ENCODE peak calls at places on chromosomes 12 and 14, in six cellular contexts. G, I, P, Z, T and R are unnamed samples.

GRCh38 chr14:64363265-64363840 is 24.8 kb upstream of the MTHFD1 start:
- DNase-seq in P (no peak), T (no peak), Z (no peak), I (no peak), G (no peak), R (no peak)

GRCh38 chr12:121467638-121468403 is 67.9 kb downstream of the RNF34 start:
- DNase-seq in Z (no peak), I (no peak), T (no peak), P (peak; percentile 81), G (peak; percentile 38), R (no peak)

GRCh38 chr12:132052191-132052932 is 91.8 kb downstream of the DDX51 start:
- DNase-seq in P (peak; percentile 62), Z (no peak), T (no peak), G (no peak), I (no peak), R (no peak)

GRCh38 chr12:75414671-75415070 is 23.8 kb downstream of the GLIPR1L2 start:
- DNase-seq in Z (no peak), I (no peak), P (no peak), T (no peak), G (no peak), R (no peak)

GRCh38 chr12:81615031-81615430 is 144.1 kb downstream of the PPFIA2 start:
- DNase-seq in Z (no peak), T (no peak), G (no peak), P (no peak), I (no peak), R (no peak)

GRCh38 chr12:32609966-32610365 is 69.1 kb upstream of the DNM1L start:
- DNase-seq in T (no peak), I (no peak), P (no peak), G (no peak), Z (no peak), R (no peak)

GRCh38 chr12:49489720-49490119 is 49.1 kb upstream of the KCNH3 start:
- DNase-seq in Z (no peak), G (no peak), P (no peak), I (no peak), T (no peak), R (peak; percentile 53)

GRCh38 chr12:43590307-43590706 is 38.3 kb upstream of the ADAMTS20 start:
- DNase-seq in Z (no peak), G (no peak), T (no peak), P (no peak), I (no peak), R (no peak)

GRCh38 chr14:41167040-41167439 is 439.6 kb upstream of the LRFN5 start:
- DNase-seq in T (no peak), Z (no peak), G (no peak), I (no peak), P (no peak), R (no peak)

GRCh38 chr14:89325959-89326358 is 91.1 kb downstream of the FOXN3 start:
- DNase-seq in T (no peak), P (no peak), I (no peak), G (no peak), Z (no peak), R (no peak)

GRCh38 chr12:122093098-122093883 is 14.7 kb downstream of the MLXIP start:
- DNase-seq in P (peak; percentile 17), G (no peak), Z (no peak), T (no peak), I (no peak), R (no peak)

GRCh38 chr14:77014004-77014604 is 14.4 kb downstream of the IRF2BPL start:
- DNase-seq in T (peak; percentile 42), G (peak; percentile 82), Z (no peak), I (no peak), P (no peak), R (no peak)

GRCh38 chr12:67482751-67483661 is 165.5 kb upstream of the DYRK2 start:
- DNase-seq in I (peak; percentile 87), Z (peak; percentile 85), G (peak; percentile 79), T (peak; percentile 78), P (no peak), R (no peak)

GRCh38 chr12:47032644-47033043 is 46.8 kb upstream of the PCED1B start:
- DNase-seq in T (peak; percentile 58), Z (peak; percentile 6), G (no peak), I (peak; percentile 16), P (no peak), R (peak; percentile 58)

GRCh38 chr14:35414365-35414764 is 9.8 kb upstream of the NFKBIA start:
- DNase-seq in I (no peak), P (no peak), Z (no peak), G (peak; percentile 52), T (no peak), R (no peak)

GRCh38 chr14:36857136-36857535 is 195.5 kb downstream of the PAX9 start:
- DNase-seq in G (no peak), T (no peak), P (no peak), I (no peak), Z (no peak), R (no peak)

GRCh38 chr12:85856966-85857365 is 17.1 kb upstream of the NTS start:
- DNase-seq in Z (no peak), T (no peak), I (no peak), P (no peak), G (no peak), R (no peak)

GRCh38 chr12:12704593-12705230 is 8.7 kb upstream of the GPR19 start:
- DNase-seq in T (peak; percentile 83), P (no peak), Z (no peak), G (peak; percentile 61), I (peak; percentile 75), R (peak; percentile 77)

GRCh38 chr12:79326225-79326624 is 364.5 kb downstream of the PAWR start:
- DNase-seq in T (no peak), I (no peak), P (no peak), Z (no peak), G (no peak), R (no peak)

GRCh38 chr12:47349770-47350408 is 270.1 kb upstream of the AMIGO2 start:
- DNase-seq in Z (no peak), T (no peak), P (no peak), I (no peak), G (no peak), R (no peak)

GRCh38 chr14:91867316-91867988 is at the start of gene TC2N:
- DNase-seq in G (no peak), Z (peak; percentile 53), P (no peak), T (no peak), I (no peak), R (no peak)
- H3K27ac ChIP-seq in G (peak within 1 kb of the TSS; percentile 83), Z (peak within 1 kb of the TSS; percentile 97), P (peak within 1 kb of the TSS; percentile 70), T (no peak within 1 kb of the TSS), I (no peak within 1 kb of the TSS), R (no peak within 1 kb of the TSS)

GRCh38 chr14:52048641-52049204 is 20.1 kb downstream of the NID2 start:
- DNase-seq in T (no peak), G (no peak), P (no peak), I (no peak), Z (no peak), R (no peak)

GRCh38 chr14:52049721-52050588 is 18.9 kb downstream of the NID2 start:
- DNase-seq in I (no peak), Z (no peak), T (no peak), G (no peak), P (no peak), R (no peak)

GRCh38 chr14:52051251-52051650 is 17.6 kb downstream of the NID2 start:
- DNase-seq in P (no peak), G (no peak), Z (no peak), T (no peak), I (no peak), R (no peak)

GRCh38 chr14:52048132-52048531 is 20.7 kb downstream of the NID2 start:
- DNase-seq in P (no peak), I (no peak), T (no peak), G (no peak), Z (no peak), R (no peak)

GRCh38 chr14:52049271-52049670 is 19.6 kb downstream of the NID2 start:
- DNase-seq in T (no peak), G (no peak), Z (no peak), I (no peak), P (no peak), R (no peak)
- H3K27ac ChIP-seq in T (no peak overlapping the region), G (no peak overlapping the region), Z (no peak overlapping the region), I (no peak overlapping the region), P (no peak overlapping the region), R (no peak overlapping the region)

DNA sequence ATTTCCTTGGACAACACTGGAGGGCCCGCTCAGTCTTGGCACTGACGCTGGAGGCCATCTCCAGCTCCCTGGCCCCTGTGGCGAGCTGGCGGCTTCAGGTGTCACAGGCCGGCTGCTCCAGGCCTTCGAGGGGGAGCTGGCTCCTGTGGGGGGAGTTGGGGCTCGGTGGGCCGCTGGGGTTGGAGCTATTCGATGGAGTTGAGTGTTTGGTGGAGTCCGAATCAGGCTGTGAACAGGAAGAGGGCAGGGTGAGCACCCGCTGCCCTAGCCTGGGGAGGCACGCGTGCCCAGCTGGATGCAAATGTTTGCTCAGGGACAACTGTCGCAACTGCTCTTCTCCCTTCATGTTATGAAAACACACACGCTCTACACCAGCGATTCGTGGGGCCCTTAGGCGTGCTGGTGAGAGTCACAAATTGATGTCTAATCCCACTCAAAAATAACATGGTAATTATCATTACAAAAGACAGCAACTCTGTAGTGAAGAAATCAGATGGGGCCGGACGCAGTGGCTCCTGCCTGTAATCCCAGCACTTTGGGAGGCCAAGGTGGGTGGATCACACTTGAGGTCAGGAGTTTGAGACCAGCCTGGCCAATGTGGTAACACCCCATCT is 11.3 kb downstream of the AMN start:
- DNase-seq in Z (no peak), P (no peak), G (no peak), I (no peak), T (no peak), R (no peak)
- H3K27ac ChIP-seq in Z (no peak overlapping the region), P (no peak overlapping the region), G (no peak overlapping the region), I (no peak overlapping the region), T (no peak overlapping the region), R (no peak overlapping the region)

DNA sequence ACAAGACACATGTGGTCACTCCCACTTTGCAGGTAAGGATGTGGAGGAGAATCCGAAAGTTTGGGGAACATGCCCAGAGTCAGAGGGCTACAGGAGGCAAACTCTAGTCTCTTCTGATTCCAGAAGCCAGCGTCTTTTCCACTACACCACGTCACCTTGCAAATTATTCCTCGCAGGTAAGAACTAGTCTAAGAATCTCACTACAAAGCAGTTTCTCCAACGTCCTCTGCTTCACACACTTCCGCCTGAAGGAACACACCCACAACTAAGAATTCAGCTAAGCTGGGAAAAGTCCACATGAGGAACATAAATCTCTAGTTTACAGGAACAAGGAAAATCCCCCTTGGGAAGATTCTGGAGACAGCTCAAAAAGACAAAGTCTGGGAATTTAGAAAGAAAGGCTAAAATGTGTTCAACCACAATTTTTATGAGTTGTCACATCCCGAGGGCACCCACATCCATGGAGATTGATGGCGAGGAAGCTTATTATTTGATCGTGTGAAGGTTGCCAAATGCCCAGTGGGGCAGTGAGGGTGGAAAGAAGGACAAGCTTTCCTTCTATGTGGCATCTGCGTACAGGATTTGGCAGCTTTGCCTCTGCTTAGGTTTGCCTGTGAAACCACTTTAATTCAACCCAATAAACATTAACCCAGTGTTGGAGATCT is 780.2 kb upstream of the TBX3 start:
- DNase-seq in G (no peak), I (no peak), T (no peak), Z (no peak), P (no peak), R (no peak)
- H3K27ac ChIP-seq in G (no peak overlapping the region), I (no peak overlapping the region), T (no peak overlapping the region), Z (no peak overlapping the region), P (no peak overlapping the region), R (no peak overlapping the region)

GRCh38 chr14:99971087-99971928 is 93.9 kb upstream of the EVL start:
- DNase-seq in P (peak; percentile 90), I (peak; percentile 71), T (peak; percentile 45), G (peak; percentile 88), Z (peak; percentile 70), R (peak; percentile 74)
- H3K27ac ChIP-seq in P (peak overlapping the region; percentile 60), I (peak overlapping the region; percentile 63), T (no peak overlapping the region), G (no peak overlapping the region), Z (no peak overlapping the region), R (no peak overlapping the region)